ENCODE peak calls at places on chromosomes 7 and 10, in five cellular contexts. E is stimulated activated CD8-positive, alpha-beta memory T cell treated with anti-CD3 and anti-CD28 coated beads, Interleukin-4, amount 100 ng/mL, for 1 hour; N is aorta; M is AG04450; U is iPS-NIHi11. T is an unnamed sample.

GRCh38 chr10:14583252-14583651 is 191.4 kb downstream of the FAM107B start:
- DNase-seq in E (no peak), U (no peak), M (no peak), N (no peak), T (no peak)

GRCh38 chr7:85733163-85733915 is 546.5 kb upstream of the SEMA3D start:
- DNase-seq in M (no peak), N (no peak), E (no peak), U (no peak), T (no peak)

GRCh38 chr10:94115725-94116124 is 122.0 kb downstream of the PLCE1 start:
- DNase-seq in E (no peak), M (no peak), N (no peak), U (no peak), T (no peak)

GRCh38 chr10:103241262-103242011 is 4.2 kb upstream of the RPEL1 start:
- DNase-seq in E (no peak), U (peak), N (peak), M (no peak), T (peak)

GRCh38 chr10:5776881-5777197 is 36.4 kb downstream of the GDI2 start:
- DNase-seq in M (peak), E (no peak), U (no peak), N (no peak), T (no peak)

GRCh38 chr7:100053201-100053600 is 3.6 kb downstream of the ZSCAN21 start:
- DNase-seq in E (no peak), N (no peak), U (peak), M (peak), T (no peak)

GRCh38 chr10:79079490-79080355 is 11.0 kb downstream of the ZMIZ1 start:
- DNase-seq in N (no peak), E (no peak), M (no peak), U (no peak), T (no peak)

GRCh38 chr7:148609045-148609725 is 18.6 kb downstream of the C7orf33 start:
- DNase-seq in M (no peak), U (no peak), N (no peak), E (no peak), T (no peak)

GRCh38 chr7:129990403-129991192 is 37.8 kb upstream of the UBE2H start:
- DNase-seq in M (no peak), N (no peak), E (no peak), U (no peak), T (peak)

GRCh38 chr7:25611196-25611595 is 382.9 kb upstream of the NPVF start:
- DNase-seq in N (no peak), U (no peak), E (no peak), M (no peak), T (no peak)

GRCh38 chr10:71812016-71812912 is 38.8 kb downstream of the PSAP start:
- DNase-seq in M (no peak), E (peak), N (peak), U (peak), T (peak)

GRCh38 chr10:123995461-123996131 is 97.8 kb downstream of the CHST15 start:
- DNase-seq in N (peak), U (peak), E (no peak), M (peak), T (peak)

T was measured in H9.